ENCODE peak calls at places on chromosomes 6 and 20, in seven cellular contexts. E, K, G, Y, V, F and X are unnamed samples.
A peak's percentile ranks its signal among the peaks of the same experiment; 100 is the strongest.

GRCh38 chr6:124967444-124967843 is 5.2 kb downstream of the RNF217 start:
- DNase-seq in E (no peak), K (no peak), Y (no peak), V (no peak), G (no peak), F (no peak), X (no peak)

GRCh38 chr6:8132130-8132529 is 29.8 kb upstream of the EEF1E1 start:
- DNase-seq in V (no peak), Y (no peak), E (no peak), F (no peak), G (no peak), K (no peak), X (no peak)

GRCh38 chr20:8756410-8756809 is 312.5 kb upstream of the PLCB4 start:
- DNase-seq in K (no peak), V (peak; percentile 88), F (no peak), Y (no peak), G (peak; percentile 77), E (no peak), X (no peak)

GRCh38 chr6:159961523-159961922 is 7.4 kb upstream of the IGF2R start:
- DNase-seq in E (no peak), Y (no peak), K (no peak), G (no peak), V (no peak), F (no peak), X (no peak)

GRCh38 chr20:48738399-48739304 is 89.1 kb downstream of the PREX1 start:
- DNase-seq in G (no peak), V (no peak), F (no peak), K (no peak), E (no peak), Y (no peak), X (peak; percentile 62)

GRCh38 chr6:35181933-35182612 is 31.7 kb upstream of the SCUBE3 start:
- DNase-seq in E (peak; percentile 71), K (no peak), V (peak; percentile 81), Y (peak; percentile 58), F (peak; percentile 74), G (peak; percentile 79), X (peak; percentile 88)

GRCh38 chr20:17647391-17648305 is 34.4 kb downstream of the RRBP1 start:
- DNase-seq in K (no peak), E (peak; percentile 35), F (peak; percentile 39), V (no peak), Y (no peak), G (no peak), X (no peak)

GRCh38 chr6:100514603-100515002 is 49.9 kb upstream of the SIM1 start:
- DNase-seq in G (no peak), F (no peak), V (no peak), Y (no peak), E (no peak), K (no peak), X (no peak)

GRCh38 chr6:158818008-158818579 is 1.1 kb downstream of the EZR start:
- DNase-seq in V (peak; percentile 80), G (peak; percentile 93), K (peak; percentile 75), F (peak; percentile 85), Y (peak; percentile 77), E (peak; percentile 91), X (peak; percentile 85)

GRCh38 chr6:122061855-122062254 is 337.6 kb upstream of the HSF2 start:
- DNase-seq in G (no peak), V (no peak), K (no peak), E (no peak), F (no peak), Y (no peak), X (no peak)

GRCh38 chr20:61251529-61252393 is at the start of gene CDH4:
- DNase-seq in G (peak; percentile 23), K (no peak), F (no peak), V (no peak), E (no peak), Y (no peak), X (no peak)

GRCh38 chr6:9095671-9096260 is 660.4 kb upstream of the SLC35B3 start:
- DNase-seq in G (no peak), F (no peak), E (no peak), Y (no peak), K (no peak), V (no peak), X (no peak)

GRCh38 chr20:62683136-62683535 is 25.5 kb upstream of the NTSR1 start:
- DNase-seq in V (no peak), K (no peak), F (no peak), G (no peak), E (no peak), Y (no peak), X (no peak)

GRCh38 chr20:10467985-10468845 is 33.1 kb downstream of the SLX4IP start:
- DNase-seq in E (no peak), G (no peak), K (no peak), V (no peak), Y (no peak), F (no peak), X (no peak)

GRCh38 chr6:34934516-34934915 is 45.5 kb downstream of the ANKS1A start:
- DNase-seq in Y (no peak), G (no peak), V (peak; percentile 76), E (peak; percentile 79), F (peak; percentile 95), K (no peak), X (peak; percentile 94)

GRCh38 chr6:166470029-166470862 is 87.5 kb upstream of the MPC1 start:
- DNase-seq in V (no peak), K (no peak), Y (no peak), F (no peak), G (no peak), E (no peak), X (no peak)

GRCh38 chr6:125546827-125547226 is 202.6 kb upstream of the HEY2 start:
- DNase-seq in F (no peak), Y (no peak), E (no peak), G (no peak), V (no peak), K (no peak), X (no peak)

GRCh38 chr6:36245572-36246031 is 24.3 kb upstream of the PNPLA1 start:
- DNase-seq in E (no peak), Y (no peak), G (no peak), K (no peak), F (no peak), V (no peak), X (no peak)

GRCh38 chr6:46584586-46584985 is 68.0 kb downstream of the CYP39A1 start:
- DNase-seq in F (no peak), E (no peak), G (no peak), Y (no peak), V (no peak), K (no peak), X (no peak)

GRCh38 chr20:63846128-63846771 is 15.0 kb upstream of the ABHD16B start:
- DNase-seq in E (no peak), K (no peak), F (peak; percentile 91), Y (peak; percentile 74), V (peak; percentile 88), G (peak; percentile 49), X (no peak)

GRCh38 chr6:5173862-5174643 is 86.7 kb downstream of the LYRM4 start:
- DNase-seq in F (no peak), V (no peak), G (no peak), E (no peak), K (peak; percentile 39), Y (no peak), X (no peak)

GRCh38 chr20:38418509-38419204 is 16.5 kb downstream of the SNHG17 start:
- DNase-seq in V (peak; percentile 58), G (no peak), E (no peak), F (peak; percentile 62), Y (no peak), K (no peak), X (no peak)

GRCh38 chr20:54029176-54029575 is 41.2 kb downstream of the BCAS1 start:
- DNase-seq in V (no peak), F (no peak), G (no peak), E (no peak), K (no peak), Y (no peak), X (no peak)

GRCh38 chr6:165119231-165120020 is 190.0 kb downstream of the C6orf118 start:
- DNase-seq in K (no peak), Y (no peak), V (no peak), F (no peak), E (no peak), G (no peak), X (no peak)

GRCh38 chr6:126176266-126176665 is 163.6 kb upstream of the CENPW start:
- DNase-seq in K (no peak), V (no peak), E (no peak), G (peak; percentile 19), Y (no peak), F (no peak), X (no peak)

DNA sequence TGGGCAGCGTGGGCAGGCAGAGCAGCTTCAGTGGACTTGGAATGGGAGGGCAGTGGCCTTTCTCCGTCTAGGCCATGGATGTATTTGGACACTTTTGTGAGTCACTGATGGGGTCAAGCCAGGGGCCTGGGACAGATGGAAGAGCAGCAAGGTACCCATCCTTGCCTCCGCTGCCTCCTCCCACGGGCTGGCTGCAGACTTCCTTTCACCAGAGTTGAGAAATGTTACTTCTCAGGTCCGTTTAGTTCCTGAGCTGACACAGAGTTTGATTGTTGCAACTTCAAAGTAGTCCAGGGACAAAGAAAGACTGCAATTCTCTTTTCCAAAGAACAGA is 18.6 kb downstream of the CST8 start:
- DNase-seq in F (no peak), Y (no peak), E (no peak), V (no peak), K (no peak), G (no peak), X (no peak)
- H3K4me1 ChIP-seq in F (no peaks in the 10 kb centered on the region), Y (no peaks in the 10 kb centered on the region), E (no peaks in the 10 kb centered on the region), V (no peaks in the 10 kb centered on the region), K (no peaks in the 10 kb centered on the region), G (peaks cover 7% of the 10 kb centered on the region), X (no peaks in the 10 kb centered on the region)

GRCh38 chr20:21162631-21163030 is 36.7 kb downstream of the KIZ start:
- DNase-seq in V (no peak), Y (no peak), F (no peak), E (no peak), G (no peak), K (no peak), X (no peak)

GRCh38 chr20:21159658-21160380 is 33.9 kb downstream of the KIZ start:
- DNase-seq in K (no peak), V (no peak), E (no peak), Y (no peak), F (no peak), G (no peak), X (no peak)

GRCh38 chr20:21166801-21167200 is 40.9 kb downstream of the KIZ start:
- DNase-seq in G (no peak), Y (no peak), E (no peak), K (no peak), F (no peak), V (no peak), X (no peak)

GRCh38 chr20:21157006-21157405 is 31.1 kb downstream of the KIZ start:
- DNase-seq in V (no peak), G (no peak), K (no peak), Y (no peak), F (no peak), E (no peak), X (no peak)

GRCh38 chr20:21161926-21162325 is 36.0 kb downstream of the KIZ start:
- DNase-seq in E (no peak), F (no peak), Y (no peak), G (no peak), K (no peak), V (no peak), X (no peak)
- H3K4me3 ChIP-seq in E (no peak overlapping the region), F (no peak overlapping the region), Y (no peak overlapping the region), G (no peak overlapping the region), K (no peak overlapping the region), V (no peak overlapping the region), X (no peak overlapping the region)

GRCh38 chr6:109480993-109481480 is 2.0 kb downstream of the ZBTB24 start:
- DNase-seq in E (no peak), V (no peak), G (no peak), Y (no peak), K (no peak), F (no peak), X (no peak)
- H3K4me1 ChIP-seq in E (peaks cover 68% of the 10 kb centered on the region), V (peaks cover 12% of the 10 kb centered on the region), G (peaks cover 52% of the 10 kb centered on the region), Y (peaks cover 46% of the 10 kb centered on the region), K (peaks cover 45% of the 10 kb centered on the region), F (peaks cover 11% of the 10 kb centered on the region), X (peaks cover 7% of the 10 kb centered on the region)

GRCh38 chr6:116101790-116102189 is 1.1 kb downstream of the NT5DC1 start:
- DNase-seq in F (no peak), V (no peak), K (no peak), G (no peak), Y (no peak), E (no peak), X (no peak)
- H3K4me3 ChIP-seq in F (peak overlapping the region; percentile 76), V (peak overlapping the region; percentile 97), K (peak overlapping the region; percentile 91), G (peak overlapping the region; percentile 93), Y (peak overlapping the region; percentile 68), E (peak overlapping the region; percentile 84), X (peak overlapping the region; percentile 74)